ENCODE peak calls at places on chromosomes 16 and 17, in five cellular contexts. S is NCI-H1048, U is hypothalamus, P is endothelial cell, R is progenitor cell of endocrine pancreas. X is an unnamed sample.
A peak's percentile ranks its signal among the peaks of the same experiment; 100 is the strongest.

GRCh38 chr16:10138881-10139280 is 43.3 kb downstream of the GRIN2A start:
- DNase-seq in S (no peak), U (no peak), P (no peak), R (no peak), X (no peak)

GRCh38 chr17:13385481-13385907 is 216.2 kb downstream of the HS3ST3A1 start:
- DNase-seq in S (no peak), U (no peak), P (peak; percentile 7), R (no peak), X (peak; percentile 51)

GRCh38 chr17:47776330-47777197 is 43.5 kb downstream of the TBX21 start:
- DNase-seq in S (no peak), U (no peak), P (peak; percentile 46), R (no peak), X (peak; percentile 83)

GRCh38 chr17:16415031-16415924 is at the start of gene TRPV2:
- DNase-seq in S (no peak), U (no peak), P (no peak), R (no peak), X (peak; percentile 81)

GRCh38 chr17:71327376-71328059 is 793.3 kb upstream of the SOX9 start:
- DNase-seq in S (no peak), U (no peak), P (no peak), R (no peak), X (no peak)

GRCh38 chr17:2690165-2691068 is 21.1 kb downstream of the CLUH start:
- DNase-seq in S (no peak), U (no peak), P (no peak), R (no peak), X (no peak)

GRCh38 chr17:32266389-32267269 is 997 bp downstream of the RHBDL3 start:
- DNase-seq in S (no peak), U (no peak), P (no peak), R (peak; percentile 28), X (no peak)

GRCh38 chr17:46141645-46142044 is 51.6 kb downstream of the KANSL1 start:
- DNase-seq in S (no peak), U (no peak), P (no peak), R (no peak), X (no peak)

GRCh38 chr16:87652799-87653198 is 50.5 kb downstream of the JPH3 start:
- DNase-seq in S (no peak), U (no peak), P (no peak), R (no peak), X (no peak)

GRCh38 chr17:7191571-7192270 is 12.6 kb upstream of the ASGR1 start:
- DNase-seq in S (no peak), U (peak; percentile 16), P (no peak), R (no peak), X (peak; percentile 71)

GRCh38 chr17:63716426-63716825 is 16.5 kb upstream of the LIMD2 start:
- DNase-seq in S (no peak), U (no peak), P (no peak), R (no peak), X (no peak)

GRCh38 chr17:63987616-63988478 is 10.3 kb upstream of the PRR29 start:
- DNase-seq in S (no peak), U (no peak), P (no peak), R (no peak), X (peak; percentile 37)

GRCh38 chr16:11805556-11805955 is 8.5 kb upstream of the ZC3H7A start:
- DNase-seq in S (no peak), U (no peak), P (no peak), R (no peak), X (no peak)

GRCh38 chr17:79083191-79083971 is 8.8 kb downstream of the ENGASE start:
- DNase-seq in S (no peak), U (no peak), P (no peak), R (no peak), X (no peak)

GRCh38 chr17:17975441-17975840 is 2.8 kb downstream of the DRC3 start:
- DNase-seq in S (no peak), U (no peak), P (no peak), R (no peak), X (no peak)

GRCh38 chr16:84029297-84030096 is 13.1 kb downstream of the SLC38A8 start:
- DNase-seq in S (no peak), U (no peak), P (no peak), R (no peak), X (no peak)

GRCh38 chr17:64061157-64061898 is 40.9 kb upstream of the ICAM2 start:
- DNase-seq in S (no peak), U (no peak), P (no peak), R (no peak), X (no peak)

GRCh38 chr17:13415877-13416416 is 185.8 kb downstream of the HS3ST3A1 start:
- DNase-seq in S (no peak), U (no peak), P (no peak), R (no peak), X (no peak)

GRCh38 chr17:70604854-70605253 is 435.5 kb downstream of the KCNJ2 start:
- DNase-seq in S (no peak), U (no peak), P (no peak), R (no peak), X (no peak)

GRCh38 chr17:76700627-76701470 is 9.9 kb downstream of the MXRA7 start:
- DNase-seq in S (no peak), U (no peak), P (no peak), R (no peak), X (no peak)

GRCh38 chr17:70520447-70520846 is 351.1 kb downstream of the KCNJ2 start:
- DNase-seq in S (no peak), U (no peak), P (no peak), R (no peak), X (no peak)

GRCh38 chr17:32264823-32265191 is 825 bp upstream of the RHBDL3 start:
- DNase-seq in S (no peak), U (no peak), P (no peak), R (no peak), X (no peak)

GRCh38 chr17:40906613-40907012 is 21.6 kb upstream of the KRT20 start:
- DNase-seq in S (no peak), U (no peak), P (no peak), R (no peak), X (no peak)

GRCh38 chr17:74282587-74283370 is 8.7 kb downstream of the DNAI2 start:
- DNase-seq in S (no peak), U (no peak), P (no peak), R (no peak), X (no peak)

GRCh38 chr17:37774508-37774907 is 29.6 kb upstream of the HNF1B start:
- DNase-seq in S (no peak), U (no peak), P (no peak), R (no peak), X (peak; percentile 54)

GRCh38 chr17:45132302-45132568 is at the start of gene PLCD3:
- DNase-seq in S (peak; percentile 67), U (no peak), P (no peak), R (no peak), X (no peak)

GRCh38 chr17:17533901-17534441 is 37.8 kb upstream of the RASD1 start:
- DNase-seq in S (no peak), U (no peak), P (no peak), R (no peak), X (no peak)

GRCh38 chr17:58184308-58184985 is 8.1 kb upstream of the EPX start:
- DNase-seq in S (no peak), U (no peak), P (no peak), R (no peak), X (no peak)

GRCh38 chr16:55501549-55502322 is 7.1 kb upstream of the LPCAT2 start:
- DNase-seq in S (no peak), U (no peak), P (peak; percentile 45), R (no peak), X (no peak)

GRCh38 chr17:16477255-16477654 is 14.7 kb downstream of the LRRC75A start:
- DNase-seq in S (no peak), U (no peak), P (no peak), R (no peak), X (no peak)

GRCh38 chr16:87358696-87359095 is 24.9 kb downstream of the FBXO31 start:
- DNase-seq in S (no peak), U (no peak), P (no peak), R (no peak), X (no peak)

GRCh38 chr17:58302919-58303551 is 22.3 kb upstream of the MPO start:
- DNase-seq in S (no peak), U (no peak), P (no peak), R (no peak), X (no peak)

GRCh38 chr16:57530531-57531252 is 5.7 kb downstream of the CCDC102A start:
- DNase-seq in S (no peak), U (no peak), P (no peak), R (no peak), X (no peak)

GRCh38 chr16:60199154-60199553 is 1465.0 kb upstream of the GOT2 start:
- DNase-seq in S (no peak), U (no peak), P (no peak), R (no peak), X (no peak)

GRCh38 chr16:2992383-2993081 is 12.3 kb upstream of the PKMYT1 start:
- DNase-seq in S (no peak), U (no peak), P (no peak), R (no peak), X (no peak)

GRCh38 chr17:66002807-66003206 is 189.1 kb downstream of the CEP112 start:
- DNase-seq in S (no peak), U (no peak), P (no peak), R (no peak), X (no peak)